ENCODE peak calls at places on chromosomes 1 and 21, in six cellular contexts. O, F, S, H, I and R are unnamed samples. For H3K4me1 and H3K27me3, the result is how much of the 10 kb centered on the place peaks cover.

GRCh38 chr1:156586323-156586722 is 5.3 kb upstream of the NAXE start:
- DNase-seq in I (no peak), F (no peak), H (no peak), S (no peak), O (no peak), R (no peak)

GRCh38 chr1:58156801-58157200 is 389.7 kb downstream of the OMA1 start:
- DNase-seq in H (no peak), O (no peak), F (no peak), I (no peak), S (no peak), R (no peak)

GRCh38 chr1:112712701-112713128 is 2.4 kb downstream of the PPM1J start:
- DNase-seq in I (no peak), H (no peak), F (no peak), O (no peak), S (no peak), R (no peak)

GRCh38 chr1:182446033-182446669 is 3.8 kb upstream of the RGSL1 start:
- DNase-seq in O (no peak), I (no peak), F (peak), S (peak), H (peak), R (no peak)

GRCh38 chr1:117671781-117672501 is 66.1 kb downstream of the TENT5C start:
- DNase-seq in S (peak), F (peak), I (no peak), H (peak), O (peak), R (no peak)

GRCh38 chr1:153509729-153510354 is 25.9 kb downstream of the S100A6 start:
- DNase-seq in S (peak), O (no peak), H (peak), I (no peak), F (peak), R (no peak)

GRCh38 chr1:111468717-111469100 is 5.1 kb upstream of the C1orf162 start:
- DNase-seq in O (no peak), S (no peak), H (no peak), F (no peak), I (no peak), R (no peak)

GRCh38 chr1:78114034-78114956 is 68.5 kb downstream of the GIPC2 start:
- DNase-seq in O (peak), I (peak), H (peak), S (peak), F (peak), R (no peak)

GRCh38 chr1:162711066-162711465 is 78.8 kb downstream of the DDR2 start:
- DNase-seq in S (no peak), F (no peak), O (no peak), I (no peak), H (no peak), R (no peak)

GRCh38 chr1:9293241-9293511 is 482 bp downstream of the SPSB1 start:
- DNase-seq in H (no peak), F (no peak), O (no peak), I (no peak), S (no peak), R (no peak)

GRCh38 chr21:42108554-42108885 is 37.4 kb downstream of the UMODL1 start:
- DNase-seq in F (no peak), I (no peak), S (no peak), O (no peak), H (no peak), R (no peak)

DNA sequence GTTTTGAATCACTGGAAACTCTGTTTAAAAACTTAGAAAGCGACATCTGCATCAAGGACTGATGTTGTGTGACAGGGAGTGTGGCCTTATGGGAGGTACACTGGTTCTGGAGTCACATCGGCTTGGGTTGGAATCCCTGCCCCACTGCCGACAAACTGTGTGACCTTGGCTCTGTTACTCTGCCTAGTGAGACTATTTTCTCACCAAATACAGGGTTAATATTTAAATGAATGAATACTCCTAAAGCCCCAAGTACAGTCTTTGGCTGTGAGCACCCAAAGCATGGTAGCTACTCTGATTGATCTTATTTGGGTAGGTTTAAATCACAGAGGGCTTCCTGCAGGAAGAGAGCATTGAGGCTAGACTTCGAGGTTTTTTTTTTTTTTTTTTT is 102.0 kb downstream of the ACTL8 start:
- DNase-seq in O (no peak), I (no peak), F (no peak), S (no peak), H (no peak), R (no peak)
- H3K4me1 ChIP-seq in O (under half), I (under half), F (under half), S (under half), H (under half), R (under half)

GRCh38 chr1:16913866-16914662 is 7.7 kb upstream of the CROCC start:
- DNase-seq in F (peak), S (peak), H (peak), I (peak), O (peak), R (peak)
- TF ChIP-seq POLR2A in F (peak), S (peak), H (peak), I (no peak), O (peak), R (no peak)

DNA sequence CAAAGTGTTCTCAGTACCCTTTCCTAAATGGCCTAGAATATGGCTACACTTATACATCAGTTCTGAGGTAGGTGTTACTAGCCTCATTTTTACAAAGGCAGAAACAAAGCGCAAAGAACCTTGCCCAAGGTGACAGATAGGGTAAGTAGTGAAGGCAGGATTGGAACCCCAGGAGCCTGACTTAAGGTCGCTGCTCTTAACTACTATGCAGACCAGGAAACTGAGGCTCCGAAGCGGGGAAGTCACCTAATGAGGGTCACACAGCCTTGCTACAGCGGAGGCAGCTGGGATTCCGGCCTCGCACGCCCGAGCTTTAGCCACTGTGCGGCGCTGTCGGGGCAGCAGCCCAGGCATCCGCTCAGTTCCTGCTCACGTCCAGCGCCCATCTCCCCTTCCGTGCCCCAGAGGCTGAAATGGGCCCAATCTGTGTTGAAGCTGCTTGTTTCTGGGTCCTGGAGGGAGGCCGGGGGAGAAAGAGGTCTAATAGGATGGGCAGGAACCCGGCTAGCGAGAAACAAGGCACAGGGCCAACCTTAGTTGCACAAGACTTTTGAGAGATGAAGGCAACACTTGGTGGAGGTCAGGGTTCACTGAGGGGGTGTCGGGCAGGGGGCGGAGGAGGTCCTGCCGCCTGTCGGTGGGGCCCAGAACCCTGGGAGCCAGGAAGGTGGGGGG is 1.4 kb upstream of the FOXD2 start:
- DNase-seq in F (peak), S (peak), O (peak), I (peak), H (peak), R (peak)
- H3K27me3 ChIP-seq in F (under half), S (under half), O (under half), I (under half), H (half or more), R (half or more)

GRCh38 chr1:42957229-42957879 is 1.3 kb downstream of the SLC2A1 start:
- DNase-seq in H (peak), S (no peak), O (no peak), F (no peak), I (no peak), R (no peak)
- H3K4me1 ChIP-seq in H (under half), S (under half), O (under half), F (under half), I (under half), R (half or more)

GRCh38 chr1:201399352-201400126 is 415 bp upstream of the LAD1 start:
- DNase-seq in H (peak), O (no peak), F (no peak), S (no peak), I (peak), R (no peak)
- TF ChIP-seq POLR2A in H (peak), O (no peak), F (no peak), S (no peak), I (no peak), R (no peak)

DNA sequence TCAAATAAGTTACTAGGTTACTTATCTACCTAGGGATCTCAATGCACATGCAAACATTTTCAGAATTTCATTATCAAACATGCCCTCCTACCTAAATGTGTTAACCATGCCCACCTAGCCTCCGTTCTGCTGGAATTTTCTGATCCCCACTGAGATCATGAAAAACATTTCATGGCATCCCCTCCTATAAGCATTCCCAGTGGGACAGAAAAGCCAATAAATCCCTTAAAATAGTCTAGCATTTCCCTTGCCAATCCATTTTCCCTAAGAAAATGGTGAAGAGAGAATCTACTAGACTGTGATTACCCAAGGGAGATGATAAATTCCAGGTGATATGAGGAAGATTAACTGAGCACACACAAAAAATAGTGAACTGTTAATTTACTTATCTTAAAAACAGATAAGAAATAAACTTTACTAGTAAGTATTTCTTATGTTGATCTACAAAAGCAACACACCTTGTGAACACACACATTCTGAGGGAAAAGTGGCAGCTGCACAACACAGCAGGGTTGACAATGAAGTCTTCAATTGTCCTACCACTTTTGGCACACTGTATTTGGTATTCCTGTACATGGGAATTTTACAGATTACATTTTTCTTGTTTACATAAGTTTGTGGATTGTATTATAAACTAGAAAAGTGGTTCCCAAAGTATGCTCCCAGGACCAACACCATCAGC is 49.6 kb downstream of the ARID4B start:
- DNase-seq in H (no peak), O (no peak), F (no peak), S (no peak), I (no peak), R (no peak)
- H3K27me3 ChIP-seq in H (under half), O (under half), F (under half), S (under half), I (under half), R (under half)

DNA sequence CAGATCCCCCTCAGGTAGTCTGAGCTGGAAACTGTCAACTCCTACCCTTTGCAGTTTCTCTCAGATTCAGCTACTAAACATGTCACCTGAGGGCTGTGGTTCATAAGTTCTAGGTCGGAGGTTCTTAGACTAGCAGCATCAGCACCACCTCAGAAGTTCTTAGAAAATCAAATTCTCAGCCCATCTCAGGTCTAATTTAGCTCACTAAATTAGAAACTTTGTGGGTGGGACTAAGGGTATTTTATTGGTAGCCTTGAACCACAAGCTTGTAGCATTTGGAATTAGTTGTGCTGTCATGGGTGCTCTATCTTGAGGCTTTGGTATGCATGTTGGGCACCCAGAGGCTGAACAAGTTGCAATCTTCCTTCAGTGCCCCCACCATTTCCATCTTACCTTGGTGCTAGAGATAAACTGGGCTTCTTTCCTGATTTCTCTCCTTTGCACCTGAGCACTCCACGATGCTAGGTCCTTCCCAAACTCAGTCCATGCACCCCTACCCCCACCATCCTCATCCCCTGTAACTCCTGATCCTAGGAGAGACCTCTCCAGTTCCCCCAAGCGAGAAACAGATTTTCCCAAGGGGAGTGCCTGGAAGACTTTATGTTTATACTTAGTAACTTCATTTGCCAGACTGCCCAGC is 54.2 kb downstream of the S1PR1 start:
- DNase-seq in S (no peak), O (no peak), I (no peak), H (no peak), F (no peak), R (no peak)
- H3K4me1 ChIP-seq in S (under half), O (under half), I (under half), H (under half), F (under half), R (under half)

DNA sequence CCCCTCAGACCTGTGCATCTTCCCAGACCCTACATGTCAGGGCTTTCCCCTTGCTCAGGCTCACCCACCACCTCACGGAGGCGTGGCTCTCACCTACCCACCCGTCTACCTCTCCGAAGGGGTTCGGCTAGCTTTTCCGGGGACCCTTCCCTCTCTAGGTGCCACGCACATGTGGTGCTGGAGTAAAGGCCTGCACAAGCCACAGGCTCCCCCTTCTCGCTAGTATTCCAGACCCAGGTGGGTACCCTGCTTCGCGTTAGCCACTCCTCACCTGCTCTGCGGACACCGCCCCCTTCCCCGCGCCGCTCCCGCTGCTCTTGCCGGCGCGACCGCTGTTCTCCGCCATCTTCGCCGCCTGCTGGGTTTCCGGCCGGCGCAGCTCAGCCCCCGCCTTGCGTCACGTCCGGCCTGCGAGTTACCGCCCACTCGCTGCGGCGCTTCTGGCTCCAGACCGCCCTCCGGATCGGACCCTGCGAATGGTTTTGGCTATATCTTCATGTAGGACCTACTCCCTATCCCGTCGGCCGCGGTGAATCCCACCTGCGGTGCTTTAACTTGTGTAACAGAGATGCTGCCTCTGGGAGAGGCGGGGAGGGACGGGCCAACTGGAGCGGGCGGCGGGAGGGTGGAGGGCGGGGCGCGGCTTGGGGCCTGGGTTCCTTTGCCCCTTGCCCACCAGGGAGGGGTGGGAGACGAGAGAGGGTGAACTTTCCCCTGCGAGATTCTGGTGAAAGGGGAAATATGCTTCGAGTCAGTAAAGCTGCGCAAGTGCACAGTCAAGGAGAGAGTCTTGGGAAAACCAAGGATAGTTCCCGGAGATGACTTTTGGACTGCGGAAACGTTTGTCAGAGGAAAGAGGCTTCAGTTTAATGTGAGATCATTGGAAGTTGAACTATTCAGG is at the start of the genes NIT1 and PFDN2:
- DNase-seq in F (peak), I (peak), S (peak), O (peak), H (peak), R (peak)
- TF ChIP-seq POLR2A in F (peak), I (peak), S (peak), O (peak), H (peak), R (peak)

GRCh38 chr1:219812086-219812485 is 116.3 kb downstream of the SLC30A10 start:
- DNase-seq in S (no peak), H (no peak), O (no peak), I (no peak), F (no peak), R (peak)

GRCh38 chr1:219812491-219813221 is 115.7 kb downstream of the SLC30A10 start:
- DNase-seq in I (peak), S (peak), O (peak), H (peak), F (peak), R (no peak)

GRCh38 chr1:219813344-219813743 is 115.0 kb downstream of the SLC30A10 start:
- DNase-seq in O (no peak), S (no peak), I (no peak), F (no peak), H (no peak), R (no peak)

DNA sequence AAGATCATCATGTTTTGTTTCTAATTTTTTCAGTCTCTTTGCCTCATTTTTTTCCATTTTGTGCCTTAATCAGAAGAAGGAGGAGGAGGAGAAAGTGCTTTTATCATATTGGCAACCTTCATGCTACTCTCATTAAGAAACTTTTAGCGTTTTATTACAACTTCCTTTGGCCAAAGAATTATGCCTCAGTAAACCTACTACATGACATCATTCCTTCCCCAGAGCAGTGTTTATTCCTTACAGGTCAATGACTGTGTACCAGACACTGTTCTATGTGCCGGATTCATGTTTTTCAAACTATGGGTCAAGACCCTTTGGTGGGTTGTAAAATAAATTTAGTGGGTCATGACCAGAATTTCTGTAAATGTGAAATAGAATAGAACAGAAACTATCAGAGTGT is 110.4 kb downstream of the SLC30A10 start:
- DNase-seq in O (no peak), S (no peak), H (no peak), I (no peak), F (no peak), R (no peak)
- H3K27me3 ChIP-seq in O (under half), S (under half), H (under half), I (under half), F (under half), R (under half)